ENCODE peak calls at places on chromosomes 13 and 19, in ten cellular contexts. Y, W, F, B, U, T, C, P, M and K are unnamed samples.

GRCh38 chr19:5333581-5334365 is 6.8 kb downstream of the PTPRS start:
- DNase-seq in C (no peak), F (no peak), B (no peak), U (no peak), T (no peak), P (no peak), M (no peak), W (no peak), Y (no peak), K (no peak)

GRCh38 chr19:751501-752341 is 809 bp downstream of the MISP start:
- DNase-seq in T (no peak), U (no peak), P (peak; percentile 47), C (no peak), B (no peak), M (no peak), Y (peak; percentile 82), W (peak; percentile 99), F (peak; percentile 91), K (no peak)

GRCh38 chr13:47310376-47310775 is 413.5 kb upstream of the HTR2A start:
- DNase-seq in M (no peak), Y (no peak), C (no peak), T (no peak), P (no peak), B (no peak), U (no peak), F (no peak), W (no peak), K (no peak)

GRCh38 chr19:34350161-34350561 is 14.8 kb upstream of the GPI start:
- DNase-seq in Y (no peak), M (peak; percentile 73), C (no peak), W (peak; percentile 29), B (peak; percentile 71), U (no peak), T (no peak), P (no peak), F (no peak), K (no peak)

GRCh38 chr19:10961073-10961762 is 388 bp downstream of the SMARCA4 start:
- DNase-seq in B (no peak), Y (peak; percentile 50), U (peak; percentile 49), W (peak; percentile 43), C (no peak), T (peak; percentile 72), M (no peak), P (no peak), F (peak; percentile 30), K (peak; percentile 75)

GRCh38 chr19:36340786-36341386 is 38.1 kb downstream of the ZFP14 start:
- DNase-seq in M (no peak), Y (no peak), U (no peak), B (no peak), T (no peak), C (no peak), P (no peak), F (no peak), W (no peak), K (no peak)

GRCh38 chr19:2497186-2497585 is 21.3 kb downstream of the GADD45B start:
- DNase-seq in Y (no peak), P (no peak), C (no peak), F (no peak), U (no peak), B (no peak), W (no peak), M (no peak), T (no peak), K (no peak)

GRCh38 chr13:50419466-50419865 is 404.2 kb downstream of the KCNRG start:
- DNase-seq in Y (no peak), P (no peak), M (no peak), F (no peak), T (no peak), U (no peak), C (no peak), B (no peak), W (no peak), K (no peak)

GRCh38 chr13:44031555-44031954 is 151.9 kb downstream of the LACC1 start:
- DNase-seq in T (no peak), Y (no peak), M (no peak), W (no peak), F (no peak), U (no peak), P (no peak), C (no peak), B (no peak), K (no peak)

GRCh38 chr13:99614465-99614885 is 113.2 kb downstream of the TM9SF2 start:
- DNase-seq in M (peak; percentile 9), P (no peak), F (peak; percentile 25), T (no peak), U (peak; percentile 13), W (peak; percentile 16), C (no peak), B (no peak), Y (no peak), K (peak; percentile 79)

GRCh38 chr13:28623782-28624706 is 34.9 kb upstream of the POMP start:
- DNase-seq in T (no peak), P (no peak), Y (no peak), W (no peak), C (no peak), M (no peak), U (no peak), B (no peak), F (no peak), K (no peak)

GRCh38 chr13:42525035-42525504 is 48.9 kb upstream of the TNFSF11 start:
- DNase-seq in Y (no peak), B (no peak), F (no peak), M (no peak), W (no peak), T (no peak), U (no peak), C (no peak), P (peak; percentile 14), K (peak; percentile 62)

GRCh38 chr19:13959962-13960862 is 7.9 kb downstream of the DCAF15 start:
- DNase-seq in U (no peak), C (no peak), W (peak; percentile 62), P (no peak), B (no peak), Y (no peak), M (no peak), T (no peak), F (no peak), K (no peak)